ENCODE peak calls at places on chromosomes 4 and X, in five cellular contexts. W is WTC11, J is GM12878, G is A549, C is HepG2. K is an unnamed sample.

GRCh38 chr4:20017035-20017434 is 234.7 kb upstream of the SLIT2 start:
- DNase-seq in W (no peak), J (no peak), G (no peak), C (no peak), K (no peak)

GRCh38 chr4:166324321-166324720 is 451.3 kb downstream of the TLL1 start:
- DNase-seq in W (peak; percentile 61), J (no peak), G (no peak), C (peak; percentile 38), K (no peak)

GRCh38 chrX:153944140-153944799 is at the start of gene RENBP:
- DNase-seq in W (peak; percentile 57), J (no peak), G (no peak), C (no peak), K (peak; percentile 77)

GRCh38 chrX:1589356-1590130 is 1.9 kb upstream of the AKAP17A start:
- DNase-seq in W (no peak), J (no peak), G (no peak), C (no peak), K (no peak)

GRCh38 chrX:97691901-97692455 is 808.3 kb downstream of the RPA4 start:
- DNase-seq in W (no peak), J (no peak), G (no peak), C (no peak), K (no peak)

GRCh38 chr4:15378055-15378454 is 49.8 kb upstream of the C1QTNF7 start:
- DNase-seq in W (no peak), J (no peak), G (no peak), C (no peak), K (no peak)

GRCh38 chr4:95572304-95572991 is 23.7 kb upstream of the UNC5C start:
- DNase-seq in W (no peak), J (no peak), G (no peak), C (no peak), K (no peak)

GRCh38 chrX:111040377-111041017 is 55.5 kb upstream of the PAK3 start:
- DNase-seq in W (no peak), J (no peak), G (no peak), C (no peak), K (no peak)

GRCh38 chr4:54879576-54879975 is 221.8 kb downstream of the KIT start:
- DNase-seq in W (no peak), J (no peak), G (no peak), C (no peak), K (no peak)

GRCh38 chrX:124033821-124034220 is 72.3 kb downstream of the STAG2 start:
- DNase-seq in W (no peak), J (no peak), G (no peak), C (no peak), K (no peak)

GRCh38 chrX:99172958-99173357 is 1237.1 kb downstream of the PCDH19 start:
- DNase-seq in W (peak; percentile 11), J (no peak), G (no peak), C (no peak), K (no peak)
- TF ChIP-seq ESRRA in W (no peak), J (no peak), G (no peak), C (no peak), K (no peak)

DNA sequence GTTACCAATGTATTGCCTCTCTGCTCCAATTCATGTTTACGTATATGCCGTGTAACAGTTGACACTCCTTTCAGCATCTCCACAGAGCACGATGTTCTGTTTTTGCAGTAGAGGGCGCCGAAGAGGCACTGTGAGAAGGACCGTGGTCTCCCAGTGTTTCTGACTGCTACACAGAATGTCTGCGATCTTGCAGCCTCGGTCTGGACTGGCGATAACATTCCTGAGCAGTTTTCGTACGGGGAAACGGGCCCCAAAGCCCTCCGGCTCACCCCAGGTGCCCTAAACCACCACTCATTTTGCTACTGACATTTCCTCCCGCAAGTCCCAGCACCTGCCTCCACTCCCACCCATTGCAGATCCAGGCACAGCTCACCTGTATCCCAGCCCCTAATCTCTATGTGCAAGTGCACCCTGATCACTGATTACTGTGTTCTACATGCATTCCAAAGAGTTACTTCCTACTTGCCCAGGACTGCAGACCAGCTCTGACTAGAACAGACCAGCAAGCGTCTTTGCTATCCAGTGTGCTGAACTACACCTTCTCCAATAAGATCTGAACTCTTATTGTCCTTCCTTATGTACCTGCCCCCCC is 12.4 kb upstream of the NFXL1 start:
- DNase-seq in W (peak; percentile 75), J (no peak), G (peak; percentile 24), C (peak; percentile 61), K (peak; percentile 67)
- TF ChIP-seq ESRRA in W (no peak), J (no peak), G (no peak), C (no peak), K (no peak)

DNA sequence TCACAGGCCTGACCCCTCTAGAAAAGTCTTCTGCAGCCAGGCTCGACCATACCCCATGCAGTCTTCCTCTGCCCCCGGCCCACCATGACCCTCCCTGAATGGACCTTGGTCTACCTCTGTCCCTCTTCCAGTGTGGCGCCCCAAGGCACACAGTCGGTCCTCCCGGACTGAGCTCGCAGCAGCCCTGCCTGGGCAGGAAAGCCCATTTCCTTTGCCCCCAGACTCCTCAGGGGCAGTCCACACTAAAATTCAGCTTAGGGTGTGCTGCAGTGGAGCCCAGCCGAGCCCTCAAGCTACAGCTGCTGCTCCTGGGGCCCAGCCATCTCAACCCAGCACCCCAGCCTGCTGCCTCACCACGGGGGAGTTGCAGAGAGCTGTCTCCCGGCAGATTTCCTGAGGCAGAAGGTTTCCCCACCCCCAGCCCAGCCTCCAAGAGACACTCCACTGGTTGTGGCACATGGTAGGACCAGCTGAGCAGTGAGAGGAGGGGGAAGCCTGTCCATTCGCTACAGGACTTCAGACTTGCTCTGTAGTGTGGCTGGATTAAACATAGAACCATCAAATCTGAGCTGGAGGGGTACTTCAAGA is 37.5 kb upstream of the IQSEC2 start:
- DNase-seq in W (no peak), J (no peak), G (no peak), C (no peak), K (no peak)
- TF ChIP-seq ESRRA in W (no peak), J (no peak), G (no peak), C (no peak), K (no peak)

DNA sequence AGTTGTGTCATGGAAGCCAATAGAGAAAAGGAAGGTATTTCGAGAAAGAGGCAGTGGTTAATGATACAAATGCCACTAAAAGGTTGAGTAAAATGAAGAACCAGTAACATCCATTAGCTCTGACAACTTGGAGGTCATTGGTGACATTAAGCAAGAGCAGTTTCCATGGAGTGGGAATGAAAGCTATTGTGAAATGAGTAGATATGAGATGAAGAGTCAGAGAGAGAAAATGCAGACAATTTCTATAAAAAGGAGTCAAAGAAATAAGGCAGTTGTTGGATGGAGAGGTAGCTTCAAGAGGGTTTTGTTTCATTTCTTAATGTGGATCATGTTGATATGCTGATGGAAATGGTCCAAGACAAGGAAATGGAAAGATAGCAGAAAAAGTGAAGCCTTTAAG is 9.6 kb upstream of the AMTN start:
- DNase-seq in W (no peak), J (no peak), G (no peak), C (peak; percentile 1), K (no peak)
- TF ChIP-seq ESRRA in W (no peak), J (no peak), G (no peak), C (no peak), K (no peak)

DNA sequence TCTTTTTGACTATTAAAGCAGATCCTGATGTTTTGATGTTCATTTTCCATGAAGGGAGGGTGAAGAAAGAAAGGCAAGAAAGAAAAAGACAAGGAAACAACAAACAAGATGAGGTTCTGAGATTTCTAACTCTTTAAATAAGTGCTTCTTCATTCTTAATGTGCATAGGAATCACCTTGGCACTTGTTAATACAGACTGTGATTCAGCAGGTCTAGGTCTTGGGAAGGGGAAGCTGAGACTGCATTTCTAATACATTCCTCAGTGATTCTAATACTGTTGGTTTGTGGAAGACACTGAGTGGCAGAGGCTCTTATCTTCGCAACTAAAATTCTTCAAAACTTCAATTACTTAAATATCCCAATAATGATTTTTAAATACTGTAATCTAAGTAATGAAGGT is 95.2 kb upstream of the NAP1L5 start:
- DNase-seq in W (no peak), J (no peak), G (no peak), C (no peak), K (no peak)
- TF ChIP-seq ESRRA in W (no peak), J (no peak), G (no peak), C (no peak), K (no peak)

GRCh38 chr4:39850727-39851126 is 127.0 kb downstream of the PDS5A start:
- DNase-seq in W (no peak), J (no peak), G (no peak), C (no peak), K (no peak)

GRCh38 chr4:39860804-39861203 is 116.9 kb downstream of the PDS5A start:
- DNase-seq in W (no peak), J (no peak), G (no peak), C (no peak), K (no peak)

GRCh38 chr4:39855909-39856512 is 121.7 kb downstream of the PDS5A start:
- DNase-seq in W (no peak), J (no peak), G (peak; percentile 3), C (no peak), K (no peak)
- TF ChIP-seq ESRRA in W (no peak), J (no peak), G (no peak), C (no peak), K (no peak)

DNA sequence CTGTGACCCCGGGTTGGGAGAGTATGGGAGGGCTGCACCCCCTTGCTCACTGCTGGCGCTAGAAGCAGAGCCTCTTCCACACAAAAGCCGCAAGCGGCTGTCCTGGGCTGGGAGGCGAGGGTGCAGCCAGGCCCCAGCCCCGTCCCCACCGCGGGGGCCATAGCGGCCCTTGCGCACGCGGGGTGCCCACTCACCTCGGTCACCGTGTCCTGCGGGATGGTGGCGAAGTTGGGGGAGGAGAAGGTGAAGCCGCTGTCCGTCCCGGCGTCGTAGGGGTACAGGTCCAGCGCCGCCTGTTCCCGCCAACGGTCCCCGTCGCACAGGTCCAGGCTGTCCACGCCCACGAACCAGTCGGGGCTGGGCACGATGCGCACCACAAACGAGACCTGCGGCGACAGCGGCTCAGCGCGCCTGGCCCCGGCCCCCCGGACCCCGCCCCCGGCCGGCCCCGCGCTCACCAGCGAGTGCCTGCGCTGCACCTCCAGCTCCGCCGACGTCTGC is 1.5 kb downstream of the SPON2 start:
- DNase-seq in W (no peak), J (no peak), G (no peak), C (no peak), K (no peak)
- TF ChIP-seq ESRRA in W (no peak), J (no peak), G (no peak), C (no peak), K (no peak)

GRCh38 chrX:74450803-74451449 is 29.6 kb downstream of the SLC16A2 start:
- DNase-seq in W (no peak), J (no peak), G (peak; percentile 29), C (no peak), K (no peak)
- TF ChIP-seq ESRRA in W (no peak), J (no peak), G (no peak), C (no peak), K (no peak)

DNA sequence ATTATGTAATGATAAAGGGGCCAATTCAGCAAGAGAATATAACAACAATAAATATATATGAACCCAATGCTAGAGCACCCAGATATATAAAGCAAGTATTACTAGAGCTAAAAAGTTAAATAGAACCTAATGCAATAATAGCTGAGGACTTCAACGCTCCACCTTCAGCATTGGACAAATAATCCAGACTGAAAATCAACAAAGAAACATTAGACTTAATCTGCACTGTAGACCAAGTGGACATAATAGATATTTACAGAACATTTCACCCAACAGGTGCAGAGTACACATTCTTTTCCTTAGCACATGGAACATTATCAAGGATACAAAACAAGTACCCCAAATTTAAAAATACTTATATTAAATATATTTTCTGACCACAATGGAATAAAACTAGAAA is 24.3 kb downstream of the OTC start:
- DNase-seq in W (no peak), J (no peak), G (no peak), C (no peak), K (no peak)
- TF ChIP-seq ESRRA in W (no peak), J (no peak), G (no peak), C (no peak), K (no peak)

K was measured in K562.